ENCODE peak calls at places on chromosomes 13 and 19, in eight cellular contexts. O, F, V, A, W, T, L and G are unnamed samples.

GRCh38 chr19:13841339-13842293 is 35.3 kb upstream of the NANOS3 start:
- DNase-seq in O (no peak), F (no peak), V (peak), A (peak), W (no peak), T (no peak), L (no peak), G (no peak)

GRCh38 chr13:33089311-33089710 is 73.1 kb downstream of the KL start:
- DNase-seq in O (no peak), F (no peak), V (no peak), A (no peak), W (no peak), T (no peak), L (no peak), G (no peak)

GRCh38 chr13:110363009-110363408 is 55.9 kb downstream of the COL4A2 start:
- DNase-seq in O (peak), F (peak), V (no peak), A (no peak), W (no peak), T (peak), L (no peak), G (peak)

GRCh38 chr19:18588611-18589379 is at the start of gene REX1BD:
- DNase-seq in O (peak), F (peak), V (peak), A (peak), W (peak), T (peak), L (peak), G (peak)

GRCh38 chr19:8361921-8362793 is 1.8 kb upstream of the ANGPTL4 start:
- DNase-seq in O (no peak), F (peak), V (peak), A (peak), W (peak), T (peak), L (no peak), G (peak)

GRCh38 chr13:78972561-78972960 is 313.6 kb upstream of the OBI1 start:
- DNase-seq in O (no peak), F (no peak), V (no peak), A (no peak), W (no peak), T (no peak), L (no peak), G (no peak)

GRCh38 chr19:40417714-40417996 is 4.5 kb upstream of the PRX start:
- DNase-seq in O (no peak), F (no peak), V (no peak), A (peak), W (no peak), T (no peak), L (no peak), G (no peak)

GRCh38 chr13:41188584-41188983 is 5.8 kb downstream of the KBTBD7 start:
- DNase-seq in O (no peak), F (peak), V (peak), A (no peak), W (no peak), T (no peak), L (no peak), G (no peak)

GRCh38 chr19:34963531-34964406 is at the start of gene ZNF792:
- DNase-seq in O (peak), F (peak), V (peak), A (peak), W (peak), T (peak), L (peak), G (peak)

GRCh38 chr19:7293795-7294570 is at the start of gene INSR:
- DNase-seq in O (peak), F (peak), V (peak), A (peak), W (peak), T (peak), L (peak), G (peak)

GRCh38 chr13:44974056-44974798 is 15.0 kb downstream of the NUFIP1 start:
- DNase-seq in O (no peak), F (peak), V (peak), A (no peak), W (no peak), T (peak), L (no peak), G (peak)

GRCh38 chr19:1730157-1730556 is 23.1 kb upstream of the ONECUT3 start:
- DNase-seq in O (no peak), F (no peak), V (no peak), A (no peak), W (no peak), T (no peak), L (no peak), G (no peak)

GRCh38 chr13:29106651-29107050 is 286.5 kb downstream of the MTUS2 start:
- DNase-seq in O (no peak), F (no peak), V (no peak), A (no peak), W (no peak), T (no peak), L (no peak), G (no peak)
- TF ChIP-seq CTCF in O (no peak), F (no peak), V (no peak), A (no peak), W (no peak), T (no peak), L (no peak), G (no peak)

DNA sequence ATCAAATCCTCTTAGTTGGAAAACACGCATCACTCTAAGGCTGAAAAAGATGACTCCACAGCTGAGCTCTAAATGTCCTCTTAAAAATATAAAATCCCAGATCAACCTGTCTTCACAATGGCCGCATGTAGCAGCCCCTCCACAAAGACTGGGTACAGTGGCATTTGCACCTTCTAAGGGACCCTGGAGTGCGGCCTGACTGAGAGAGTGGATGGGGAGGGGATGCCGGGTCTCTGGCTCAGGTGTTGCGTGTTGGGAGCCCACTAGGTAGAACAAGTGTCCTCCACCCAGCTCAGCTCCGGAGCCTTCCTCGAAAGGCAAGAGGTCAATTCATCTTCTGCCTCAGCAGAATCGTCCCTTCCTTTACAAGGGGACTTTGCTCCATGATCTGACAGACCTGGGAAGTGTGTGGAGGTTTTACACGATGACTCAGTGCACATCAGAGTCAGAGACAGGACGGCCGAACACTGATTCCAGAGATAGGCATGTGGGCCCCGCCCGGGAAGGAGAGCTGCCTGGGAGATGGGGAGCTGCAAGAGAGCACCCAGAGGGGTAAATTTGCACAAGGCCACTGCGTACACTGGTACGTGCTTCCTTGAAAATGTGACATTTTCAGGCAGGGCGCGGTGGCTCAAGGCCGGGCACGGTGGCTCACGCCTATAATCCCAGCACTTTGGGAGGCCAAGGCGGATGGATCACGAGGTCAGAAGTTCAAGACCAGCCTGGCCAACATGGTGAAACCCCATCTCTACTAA is 23.5 kb upstream of the SLC15A1 start:
- DNase-seq in O (no peak), F (peak), V (no peak), A (no peak), W (no peak), T (no peak), L (no peak), G (peak)
- TF ChIP-seq CTCF in O (no peak), F (no peak), V (no peak), A (no peak), W (no peak), T (no peak), L (no peak), G (no peak)

GRCh38 chr13:98976941-98977340 is 923 bp downstream of the DOCK9 start:
- DNase-seq in O (no peak), F (peak), V (peak), A (no peak), W (no peak), T (no peak), L (no peak), G (no peak)
- TF ChIP-seq CTCF in O (no peak), F (no peak), V (no peak), A (no peak), W (no peak), T (no peak), L (no peak), G (no peak)

GRCh38 chr19:2983351-2984195 is 6.2 kb downstream of the TLE6 start:
- DNase-seq in O (peak), F (peak), V (peak), A (peak), W (no peak), T (peak), L (peak), G (no peak)
- TF ChIP-seq CTCF in O (no peak), F (no peak), V (no peak), A (no peak), W (no peak), T (no peak), L (no peak), G (no peak)

DNA sequence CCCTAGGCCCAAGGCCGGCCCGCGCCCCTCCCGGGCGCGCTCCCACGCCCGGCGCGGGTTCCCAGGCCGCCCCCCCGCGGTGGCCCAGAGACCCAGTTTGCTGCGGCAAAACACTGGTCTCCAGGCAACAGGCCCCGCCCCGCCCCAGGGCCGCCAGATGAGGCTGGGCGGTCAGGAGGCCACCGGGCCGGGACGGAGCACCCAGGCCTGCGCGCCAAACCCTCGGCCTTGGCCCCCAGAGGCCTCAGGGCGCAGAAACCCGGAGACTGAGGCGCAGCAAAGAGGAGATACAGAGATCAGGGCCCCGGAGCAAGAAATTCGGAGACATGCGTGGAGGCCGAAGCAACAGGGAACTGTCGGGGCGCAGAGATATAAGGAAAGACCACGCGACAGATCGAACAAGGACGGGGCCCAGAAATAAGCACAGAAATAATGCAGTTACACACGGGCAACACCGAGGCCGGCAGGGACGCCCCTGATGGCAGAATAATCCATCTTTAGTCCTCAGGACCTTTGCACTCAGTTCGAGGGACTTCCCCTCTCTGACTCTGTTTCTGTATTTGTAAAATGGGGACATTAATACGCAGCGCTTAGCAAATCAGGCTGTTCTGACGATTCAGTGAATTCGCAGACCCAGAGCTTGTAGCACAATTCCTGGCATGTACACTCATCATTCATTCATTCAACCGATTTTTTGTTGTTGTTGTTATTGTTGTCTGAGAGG is 20.8 kb upstream of the ERCC1 start:
- DNase-seq in O (peak), F (peak), V (peak), A (peak), W (peak), T (peak), L (peak), G (peak)
- TF ChIP-seq CTCF in O (no peak), F (no peak), V (no peak), A (no peak), W (no peak), T (no peak), L (no peak), G (no peak)

GRCh38 chr13:50969691-50970090 is 60.1 kb downstream of the RNASEH2B start:
- DNase-seq in O (peak), F (peak), V (peak), A (no peak), W (no peak), T (no peak), L (no peak), G (peak)
- TF ChIP-seq CTCF in O (peak), F (peak), V (peak), A (no peak), W (no peak), T (no peak), L (no peak), G (peak)

GRCh38 chr19:43720936-43721335 is 5.1 kb downstream of the IRGC start:
- DNase-seq in O (no peak), F (no peak), V (no peak), A (no peak), W (no peak), T (no peak), L (no peak), G (no peak)
- TF ChIP-seq CTCF in O (no peak), F (no peak), V (no peak), A (no peak), W (no peak), T (no peak), L (no peak), G (no peak)